ENCODE peak calls at places on chromosomes 12 and 14, in four cellular contexts. R is HCT116, O is SK-N-SH, A is K562. H is an unnamed sample.

GRCh38 chr12:14171111-14171510 is 189.7 kb upstream of the GRIN2B start:
- DNase-seq in R (no peak), O (no peak), A (no peak), H (no peak)

GRCh38 chr12:62631531-62632520 is 165.2 kb downstream of the MON2 start:
- DNase-seq in R (no peak), O (peak; percentile 89), A (no peak), H (peak; percentile 25)

GRCh38 chr12:130186631-130187269 is 24.5 kb downstream of the FZD10 start:
- DNase-seq in R (no peak), O (no peak), A (no peak), H (no peak)

GRCh38 chr12:46379352-46379751 is 6.8 kb upstream of the SLC38A2 start:
- DNase-seq in R (no peak), O (no peak), A (no peak), H (no peak)

GRCh38 chr12:8912910-8913309 is 1.4 kb upstream of the PHC1 start:
- DNase-seq in R (no peak), O (peak; percentile 41), A (peak; percentile 16), H (no peak)

GRCh38 chr14:71650187-71650586 is 282.0 kb upstream of the RGS6 start:
- DNase-seq in R (no peak), O (no peak), A (no peak), H (no peak)

GRCh38 chr14:59427653-59428578 is 37.3 kb downstream of the GPR135 start:
- DNase-seq in R (no peak), O (no peak), A (no peak), H (no peak)

GRCh38 chr12:4910502-4911315 is 1.0 kb downstream of the KCNA1 start:
- DNase-seq in R (no peak), O (peak; percentile 29), A (no peak), H (no peak)

GRCh38 chr12:101697930-101698781 is 716 bp downstream of the CHPT1 start:
- DNase-seq in R (no peak), O (no peak), A (peak; percentile 49), H (peak; percentile 22)

GRCh38 chr12:105674871-105675699 is 344.6 kb downstream of the C12orf75 start:
- DNase-seq in R (no peak), O (no peak), A (no peak), H (no peak)

GRCh38 chr12:67599691-67600090 is 48.9 kb upstream of the DYRK2 start:
- DNase-seq in R (no peak), O (no peak), A (no peak), H (no peak)

GRCh38 chr12:125999643-126000042 is 934.4 kb downstream of the AACS start:
- DNase-seq in R (no peak), O (no peak), A (no peak), H (no peak)

GRCh38 chr12:50246873-50247612 is 36.3 kb downstream of the LIMA1 start:
- DNase-seq in R (peak; percentile 99), O (no peak), A (peak; percentile 92), H (peak; percentile 59)

GRCh38 chr14:59060841-59061240 is 127.6 kb upstream of the DAAM1 start:
- DNase-seq in R (no peak), O (no peak), A (no peak), H (no peak)

GRCh38 chr14:98161366-98161765 is 1110.6 kb downstream of the BCL11B start:
- DNase-seq in R (no peak), O (no peak), A (no peak), H (no peak)

GRCh38 chr14:35297677-35298076 is 5.5 kb downstream of the PSMA6 start:
- DNase-seq in R (no peak), O (no peak), A (no peak), H (no peak)

GRCh38 chr14:55088356-55088755 is 36.9 kb downstream of the MAPK1IP1L start:
- DNase-seq in R (no peak), O (no peak), A (no peak), H (no peak)

GRCh38 chr12:105300883-105301282 is 29.6 kb upstream of the C12orf75 start:
- DNase-seq in R (no peak), O (no peak), A (no peak), H (no peak)

GRCh38 chr14:88164906-88165534 is 158.0 kb downstream of the KCNK10 start:
- DNase-seq in R (no peak), O (no peak), A (no peak), H (no peak)

GRCh38 chr14:35438910-35439713 is 34.6 kb upstream of the NFKBIA start:
- DNase-seq in R (peak; percentile 31), O (peak; percentile 19), A (peak; percentile 9), H (peak; percentile 52)

GRCh38 chr12:31590730-31591307 is at the start of gene DENND5B:
- DNase-seq in R (no peak), O (peak; percentile 93), A (peak; percentile 74), H (peak; percentile 50)

GRCh38 chr14:104094056-104094708 is 8.7 kb downstream of the ASPG start:
- DNase-seq in R (no peak), O (no peak), A (no peak), H (no peak)

GRCh38 chr12:103169-103981 is 36.8 kb downstream of the IQSEC3 start:
- DNase-seq in R (peak; percentile 44), O (peak; percentile 92), A (peak; percentile 80), H (no peak)

GRCh38 chr14:64423987-64424386 is 35.8 kb downstream of the MTHFD1 start:
- DNase-seq in R (no peak), O (no peak), A (no peak), H (no peak)

GRCh38 chr14:61266436-61267220 is 14.5 kb downstream of the TMEM30B start:
- DNase-seq in R (no peak), O (no peak), A (no peak), H (no peak)

GRCh38 chr14:55116246-55117030 is 12.6 kb upstream of the LGALS3 start:
- DNase-seq in R (no peak), O (no peak), A (no peak), H (peak; percentile 63)

GRCh38 chr12:107670999-107671643 is 14.5 kb upstream of the PWP1 start:
- DNase-seq in R (peak; percentile 19), O (no peak), A (peak; percentile 59), H (peak; percentile 33)

GRCh38 chr12:90519285-90519684 is 435.7 kb downstream of the CCER1 start:
- DNase-seq in R (no peak), O (no peak), A (no peak), H (no peak)

GRCh38 chr12:66235626-66236281 is 46.7 kb downstream of the IRAK3 start:
- DNase-seq in R (no peak), O (peak; percentile 22), A (no peak), H (no peak)

GRCh38 chr12:67358686-67359374 is 89.7 kb downstream of the CAND1 start:
- DNase-seq in R (no peak), O (no peak), A (no peak), H (no peak)

GRCh38 chr12:110126557-110126956 is 2.4 kb downstream of the IFT81 start:
- DNase-seq in R (no peak), O (no peak), A (no peak), H (no peak)

GRCh38 chr12:132711169-132711843 is 664 bp downstream of the PGAM5 start:
- DNase-seq in R (no peak), O (peak; percentile 79), A (peak; percentile 37), H (no peak)
- TF ChIP-seq ELF1 in R (no peak), O (no peak), A (no peak), H (no peak)

GRCh38 chr14:82366803-82367202 is 833.1 kb upstream of the SEL1L start:
- DNase-seq in R (no peak), O (no peak), A (no peak), H (no peak)

GRCh38 chr14:82359201-82359600 is 825.5 kb upstream of the SEL1L start:
- DNase-seq in R (no peak), O (no peak), A (no peak), H (no peak)

DNA sequence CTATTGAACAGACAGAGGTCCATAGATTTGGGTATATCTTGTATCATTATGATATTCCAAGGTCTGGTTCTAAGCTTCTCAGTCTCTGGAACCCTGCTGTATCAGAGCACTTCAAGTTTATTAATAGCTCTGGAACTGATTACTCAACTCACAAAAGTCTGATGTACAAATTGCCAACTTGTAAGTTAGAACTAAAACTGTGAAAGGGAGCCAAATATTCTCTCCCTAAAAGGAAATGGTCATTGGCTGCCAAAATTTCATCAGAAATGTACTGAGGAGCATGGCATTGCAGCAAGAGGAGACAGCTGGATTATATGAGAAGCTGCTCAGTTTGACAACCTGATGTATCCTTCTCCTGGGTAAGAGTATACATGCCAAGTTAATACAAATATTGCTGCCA is 828.8 kb upstream of the SEL1L start:
- DNase-seq in R (no peak), O (no peak), A (no peak), H (no peak)
- TF ChIP-seq ELF1 in R (no peak), O (no peak), A (no peak), H (no peak)

DNA sequence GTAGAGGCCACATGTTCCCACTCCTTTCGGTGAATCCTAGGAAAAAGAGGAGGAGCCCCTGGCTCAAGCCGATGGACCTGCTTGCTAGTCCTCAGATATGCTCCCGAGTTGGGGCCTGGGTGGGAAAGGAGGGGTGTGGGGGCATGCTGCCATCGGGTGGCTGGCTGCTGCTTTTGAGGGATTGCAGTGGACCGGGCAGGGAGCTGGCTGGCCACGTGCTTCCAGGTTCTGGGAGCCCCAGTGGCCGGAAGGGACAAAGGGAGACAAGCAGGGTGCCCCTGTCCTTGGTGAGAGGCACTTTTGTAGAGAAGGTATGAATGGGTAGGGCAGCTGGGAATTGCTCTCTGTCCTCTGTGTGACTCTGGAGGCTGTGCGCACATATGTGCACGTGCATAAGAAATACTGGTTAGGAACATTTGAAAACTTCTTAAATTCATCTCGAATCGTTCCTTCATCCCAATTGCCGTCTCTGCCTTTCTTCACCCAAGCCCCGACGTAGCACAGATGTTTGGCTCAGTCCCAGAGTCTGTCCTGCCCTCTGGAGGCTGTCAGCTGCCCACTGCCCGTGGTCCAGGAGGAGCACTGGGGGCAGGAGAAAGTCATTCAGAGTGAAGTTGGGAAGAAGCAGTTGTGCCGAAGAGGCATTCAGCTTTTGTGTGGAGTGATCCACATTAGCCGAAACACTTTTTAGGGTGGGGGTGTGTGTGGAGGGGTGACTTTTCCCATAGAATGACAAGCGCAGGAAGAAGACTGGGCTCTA is 124.7 kb downstream of the TSPAN9 start:
- DNase-seq in R (no peak), O (no peak), A (no peak), H (no peak)
- TF ChIP-seq ELF1 in R (no peak), O (no peak), A (no peak), H (no peak)

DNA sequence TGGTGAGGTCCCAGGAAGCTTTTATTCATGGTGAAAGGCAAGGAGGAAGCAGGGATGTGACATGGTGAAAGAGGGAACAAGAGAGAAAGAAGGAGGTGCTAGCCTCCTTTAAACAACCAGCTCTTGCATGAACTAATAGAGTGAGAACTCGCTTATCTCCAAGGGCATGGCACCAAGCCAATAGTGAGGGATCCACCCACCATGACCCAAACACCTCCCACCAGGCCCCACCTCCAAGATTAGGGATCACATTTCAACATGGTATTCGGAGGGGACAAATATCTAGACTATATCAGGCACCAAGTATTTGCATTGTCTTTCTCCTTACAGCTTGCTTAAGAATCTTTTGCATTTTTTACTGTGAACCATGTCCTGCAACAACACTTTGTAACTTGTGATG is 91.9 kb upstream of the DHRS4 start:
- DNase-seq in R (no peak), O (no peak), A (peak; percentile 65), H (peak; percentile 46)
- TF ChIP-seq ELF1 in R (no peak), O (no peak), A (no peak), H (no peak)

DNA sequence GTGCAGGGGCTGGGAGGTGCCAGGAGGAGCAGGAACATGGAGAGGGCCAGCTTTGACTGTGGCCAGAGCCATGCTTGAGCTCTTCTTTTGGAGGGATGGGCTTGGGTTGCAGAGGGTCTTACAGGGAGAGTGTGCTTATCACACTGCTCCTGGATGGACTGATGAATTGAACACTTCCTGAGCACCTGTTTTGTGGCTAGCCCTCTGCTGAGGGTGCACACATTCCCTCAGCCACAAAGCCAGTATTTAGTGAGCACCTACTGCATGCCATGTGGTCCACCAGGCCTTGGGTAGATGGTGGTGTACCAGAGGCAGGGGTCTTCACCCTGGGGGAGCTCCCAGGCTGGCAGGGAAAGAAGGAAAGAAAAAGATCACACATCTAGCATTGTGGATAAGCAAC is 118.9 kb downstream of the SLC25A47 start:
- DNase-seq in R (no peak), O (no peak), A (no peak), H (no peak)
- TF ChIP-seq ELF1 in R (no peak), O (no peak), A (no peak), H (no peak)

H was measured in HepG2.